ENCODE peak calls at places on chromosomes 5 and 9, in seven cellular contexts. H is brain pericyte, R is NCI-H1092, P is NCI-H446 treated with DMSO at 0.1 percent for 48 hours, O is pons, U is fibroblast of the aortic adventitia, Q is GM12864. M is an unnamed sample.

GRCh38 chr9:114366334-114367128 is 21.3 kb downstream of the AKNA start:
- DNase-seq in H (peak; percentile 40), R (no peak), P (no peak), O (no peak), U (peak; percentile 87), Q (peak; percentile 60), M (no peak)

GRCh38 chr5:131423056-131423455 is 159.2 kb downstream of the CDC42SE2 start:
- DNase-seq in H (no peak), R (no peak), P (no peak), O (peak; percentile 37), U (peak; percentile 41), Q (no peak), M (no peak)

GRCh38 chr5:78077369-78078068 is 217.0 kb downstream of the AP3B1 start:
- DNase-seq in H (no peak), R (no peak), P (no peak), O (no peak), U (no peak), Q (no peak), M (no peak)

GRCh38 chr9:70470050-70471015 is 55.9 kb upstream of the KLF9 start:
- DNase-seq in H (no peak), R (no peak), P (no peak), O (no peak), U (peak; percentile 80), Q (no peak), M (no peak)

GRCh38 chr5:43073597-43074546 is 33.8 kb upstream of the ANXA2R start:
- DNase-seq in H (no peak), R (peak; percentile 4), P (peak; percentile 7), O (peak; percentile 47), U (peak; percentile 53), Q (no peak), M (no peak)

GRCh38 chr5:28344803-28345433 is 1306.5 kb upstream of the CDH9 start:
- DNase-seq in H (no peak), R (peak; percentile 28), P (no peak), O (peak; percentile 40), U (peak; percentile 10), Q (no peak), M (no peak)

GRCh38 chr5:38925154-38925925 is 79.5 kb downstream of the OSMR start:
- DNase-seq in H (no peak), R (no peak), P (no peak), O (no peak), U (peak; percentile 71), Q (no peak), M (no peak)

GRCh38 chr9:114784721-114785253 is 21.1 kb downstream of the TNFSF15 start:
- DNase-seq in H (no peak), R (no peak), P (no peak), O (no peak), U (no peak), Q (no peak), M (no peak)

GRCh38 chr9:94623253-94623652 is 16.1 kb downstream of the FBP1 start:
- DNase-seq in H (no peak), R (peak; percentile 14), P (no peak), O (no peak), U (no peak), Q (no peak), M (no peak)

GRCh38 chr5:97907611-97908400 is 724.8 kb upstream of the RIOK2 start:
- DNase-seq in H (no peak), R (no peak), P (no peak), O (no peak), U (no peak), Q (no peak), M (no peak)

GRCh38 chr9:95726756-95727155 is 148.7 kb upstream of the ERCC6L2 start:
- DNase-seq in H (peak; percentile 5), R (peak; percentile 11), P (no peak), O (peak; percentile 72), U (peak; percentile 74), Q (no peak), M (no peak)

GRCh38 chr5:137995747-137996123 is 37.1 kb downstream of the FAM13B start:
- DNase-seq in H (no peak), R (no peak), P (no peak), O (no peak), U (no peak), Q (no peak), M (no peak)

GRCh38 chr9:84331119-84331791 is 9.3 kb downstream of the SLC28A3 start:
- DNase-seq in H (no peak), R (no peak), P (no peak), O (no peak), U (peak; percentile 67), Q (no peak), M (no peak)

GRCh38 chr5:33049845-33050244 is 338.7 kb downstream of the NPR3 start:
- DNase-seq in H (peak; percentile 25), R (no peak), P (no peak), O (no peak), U (peak; percentile 80), Q (no peak), M (no peak)

GRCh38 chr9:119453980-119454379 is 84.7 kb upstream of the BRINP1 start:
- DNase-seq in H (no peak), R (no peak), P (no peak), O (no peak), U (peak; percentile 10), Q (no peak), M (no peak)

GRCh38 chr9:93132946-93133640 is 958 bp downstream of the NINJ1 start:
- DNase-seq in H (no peak), R (no peak), P (no peak), O (peak; percentile 29), U (no peak), Q (no peak), M (no peak)

GRCh38 chr5:132592521-132592920 is 35.7 kb downstream of the RAD50 start:
- DNase-seq in H (no peak), R (no peak), P (no peak), O (no peak), U (peak; percentile 20), Q (no peak), M (no peak)

GRCh38 chr9:16601991-16602390 is 268.5 kb downstream of the BNC2 start:
- DNase-seq in H (no peak), R (no peak), P (no peak), O (no peak), U (no peak), Q (no peak), M (no peak)

GRCh38 chr5:56054651-56055050 is 59.9 kb upstream of the IL6ST start:
- DNase-seq in H (no peak), R (no peak), P (no peak), O (no peak), U (peak; percentile 61), Q (no peak), M (no peak)

GRCh38 chr5:90248640-90249039 is 160.9 kb downstream of the CETN3 start:
- DNase-seq in H (no peak), R (no peak), P (no peak), O (no peak), U (no peak), Q (no peak), M (no peak)

GRCh38 chr5:135398160-135398854 is 724 bp downstream of the MACROH2A1 start:
- DNase-seq in H (no peak), R (peak; percentile 9), P (no peak), O (no peak), U (no peak), Q (no peak), M (peak; percentile 8)

GRCh38 chr5:96968074-96968473 is 32.2 kb downstream of the LNPEP start:
- DNase-seq in H (no peak), R (no peak), P (peak; percentile 90), O (no peak), U (peak; percentile 56), Q (no peak), M (no peak)

GRCh38 chr5:10975915-10976314 is 214.9 kb upstream of the DAP start:
- DNase-seq in H (no peak), R (no peak), P (no peak), O (no peak), U (no peak), Q (no peak), M (no peak)

GRCh38 chr5:112643339-112643971 is 94.2 kb upstream of the APC start:
- DNase-seq in H (no peak), R (no peak), P (no peak), O (no peak), U (no peak), Q (no peak), M (no peak)

GRCh38 chr5:160221082-160221481 is 8.2 kb upstream of the FABP6 start:
- DNase-seq in H (no peak), R (no peak), P (no peak), O (no peak), U (no peak), Q (no peak), M (no peak)

GRCh38 chr9:130417602-130418001 is 27.2 kb upstream of the ASS1 start:
- DNase-seq in H (no peak), R (no peak), P (no peak), O (no peak), U (no peak), Q (no peak), M (no peak)

GRCh38 chr9:36870960-36871359 is 163.1 kb downstream of the PAX5 start:
- DNase-seq in H (no peak), R (peak; percentile 97), P (peak; percentile 64), O (no peak), U (no peak), Q (no peak), M (peak; percentile 81)

GRCh38 chr5:142683885-142684505 is 1.9 kb downstream of the FGF1 start:
- DNase-seq in H (no peak), R (no peak), P (no peak), O (peak; percentile 59), U (no peak), Q (no peak), M (no peak)

GRCh38 chr9:34929506-34930102 is 28.5 kb upstream of the PHF24 start:
- DNase-seq in H (no peak), R (peak; percentile 16), P (no peak), O (peak; percentile 8), U (peak; percentile 14), Q (peak; percentile 3), M (no peak)

GRCh38 chr9:108241384-108241783 is 614.4 kb downstream of the ACTL7B start:
- DNase-seq in H (no peak), R (no peak), P (no peak), O (no peak), U (no peak), Q (no peak), M (no peak)

GRCh38 chr5:167827766-167828165 is 463.7 kb upstream of the WWC1 start:
- DNase-seq in H (no peak), R (no peak), P (no peak), O (no peak), U (no peak), Q (no peak), M (no peak)

GRCh38 chr5:157361865-157362465 is 96.0 kb downstream of the CYFIP2 start:
- DNase-seq in H (no peak), R (no peak), P (no peak), O (peak; percentile 36), U (peak; percentile 90), Q (no peak), M (no peak)

GRCh38 chr9:109026306-109026705 is 13.0 kb upstream of the CTNNAL1 start:
- DNase-seq in H (no peak), R (no peak), P (no peak), O (no peak), U (no peak), Q (no peak), M (no peak)

GRCh38 chr5:135190345-135191083 is 156.5 kb upstream of the PITX1 start:
- DNase-seq in H (no peak), R (no peak), P (no peak), O (no peak), U (no peak), Q (no peak), M (no peak)

GRCh38 chr5:59522201-59522831 is 371.2 kb downstream of the PDE4D start:
- DNase-seq in H (no peak), R (no peak), P (no peak), O (no peak), U (no peak), Q (no peak), M (no peak)

GRCh38 chr5:10678236-10678635 is 82.8 kb downstream of the DAP start:
- DNase-seq in H (no peak), R (no peak), P (no peak), O (no peak), U (no peak), Q (no peak), M (no peak)

M was measured in NCI-H2107.